ENCODE peak calls at places on chromosomes 7 and 10, in seven cellular contexts. G, X, U, S, Q, I and W are unnamed samples.

GRCh38 chr7:99373086-99374066 is 1.2 kb upstream of the ARPC1B start:
- DNase-seq in G (no peak), X (no peak), U (no peak), S (no peak), Q (no peak), I (no peak), W (no peak)

GRCh38 chr10:15391491-15391890 is 20.4 kb upstream of the FAM171A1 start:
- DNase-seq in G (no peak), X (no peak), U (no peak), S (no peak), Q (no peak), I (no peak), W (no peak)

GRCh38 chr7:70285176-70285575 is 686.9 kb downstream of the AUTS2 start:
- DNase-seq in G (no peak), X (no peak), U (no peak), S (no peak), Q (no peak), I (no peak), W (no peak)

GRCh38 chr10:29618341-29619171 is 16.2 kb downstream of the SVIL start:
- DNase-seq in G (peak), X (no peak), U (no peak), S (no peak), Q (no peak), I (no peak), W (peak)

GRCh38 chr7:91913612-91914011 is 27.1 kb upstream of the AKAP9 start:
- DNase-seq in G (peak), X (no peak), U (no peak), S (no peak), Q (no peak), I (no peak), W (peak)

GRCh38 chr10:760622-761021 is 71.2 kb upstream of the DIP2C start:
- DNase-seq in G (no peak), X (no peak), U (no peak), S (no peak), Q (no peak), I (no peak), W (no peak)

GRCh38 chr10:133237241-133238065 is at the start of gene VENTX:
- DNase-seq in G (no peak), X (no peak), U (no peak), S (no peak), Q (peak), I (no peak), W (no peak)

GRCh38 chr7:30168800-30169584 is 34.2 kb downstream of the MTURN start:
- DNase-seq in G (peak), X (no peak), U (no peak), S (no peak), Q (no peak), I (peak), W (peak)

GRCh38 chr10:71349401-71349800 is 30.3 kb downstream of the SLC29A3 start:
- DNase-seq in G (peak), X (no peak), U (no peak), S (no peak), Q (no peak), I (no peak), W (no peak)

GRCh38 chr7:129848436-129848835 is 104.3 kb downstream of the UBE2H start:
- DNase-seq in G (no peak), X (no peak), U (no peak), S (no peak), Q (no peak), I (no peak), W (no peak)

GRCh38 chr7:136513744-136514143 is 354.7 kb upstream of the CHRM2 start:
- DNase-seq in G (no peak), X (no peak), U (no peak), S (no peak), Q (no peak), I (no peak), W (no peak)

GRCh38 chr10:3766046-3766761 is 18.8 kb downstream of the KLF6 start:
- DNase-seq in G (peak), X (no peak), U (no peak), S (no peak), Q (no peak), I (no peak), W (no peak)

GRCh38 chr7:144720139-144720538 is 115.7 kb downstream of the TPK1 start:
- DNase-seq in G (peak), X (no peak), U (no peak), S (no peak), Q (no peak), I (no peak), W (no peak)

GRCh38 chr7:16293669-16294425 is 127.5 kb downstream of the CRPPA start:
- DNase-seq in G (no peak), X (no peak), U (no peak), S (no peak), Q (no peak), I (no peak), W (no peak)

GRCh38 chr10:23314835-23315239 is 29.8 kb downstream of the C10orf67 start:
- DNase-seq in G (peak), X (peak), U (no peak), S (peak), Q (peak), I (peak), W (peak)

GRCh38 chr10:131110241-131110783 is 201.2 kb downstream of the TCERG1L start:
- DNase-seq in G (no peak), X (no peak), U (no peak), S (no peak), Q (no peak), I (no peak), W (no peak)

GRCh38 chr7:265998-266850 is 23.7 kb upstream of the FOXL3 start:
- DNase-seq in G (no peak), X (no peak), U (no peak), S (no peak), Q (no peak), I (no peak), W (no peak)

GRCh38 chr7:16688249-16688648 is 42.3 kb downstream of the BZW2 start:
- DNase-seq in G (peak), X (no peak), U (no peak), S (no peak), Q (no peak), I (no peak), W (no peak)

GRCh38 chr10:124091646-124092269 is 1.6 kb downstream of the CHST15 start:
- DNase-seq in G (no peak), X (no peak), U (no peak), S (peak), Q (no peak), I (peak), W (no peak)

GRCh38 chr7:143929224-143929920 is 5.7 kb upstream of the OR2F2 start:
- DNase-seq in G (peak), X (no peak), U (no peak), S (peak), Q (no peak), I (no peak), W (no peak)

GRCh38 chr10:110502851-110503301 is 5.2 kb downstream of the DUSP5 start:
- DNase-seq in G (peak), X (no peak), U (peak), S (peak), Q (peak), I (peak), W (peak)

GRCh38 chr7:16933296-16934248 is 51.8 kb upstream of the AGR3 start:
- DNase-seq in G (no peak), X (no peak), U (no peak), S (peak), Q (no peak), I (no peak), W (peak)

GRCh38 chr7:135670179-135670578 is 7.9 kb downstream of the STMP1 start:
- DNase-seq in G (peak), X (no peak), U (no peak), S (no peak), Q (no peak), I (peak), W (peak)

GRCh38 chr10:100847440-100847839 is 65.3 kb upstream of the SLF2 start:
- DNase-seq in G (peak), X (no peak), U (no peak), S (peak), Q (no peak), I (no peak), W (peak)

GRCh38 chr7:154911411-154911810 is 91.5 kb downstream of the PAXIP1 start:
- DNase-seq in G (no peak), X (no peak), U (no peak), S (no peak), Q (no peak), I (no peak), W (no peak)

GRCh38 chr10:71964669-71965515 is 697 bp downstream of the CHST3 start:
- DNase-seq in G (peak), X (no peak), U (no peak), S (peak), Q (peak), I (peak), W (peak)

GRCh38 chr7:98569606-98570337 is 47.3 kb upstream of the NPTX2 start:
- DNase-seq in G (peak), X (no peak), U (no peak), S (no peak), Q (no peak), I (no peak), W (no peak)

GRCh38 chr7:124318716-124319115 is 285.8 kb upstream of the TMEM229A start:
- DNase-seq in G (no peak), X (no peak), U (no peak), S (no peak), Q (no peak), I (no peak), W (no peak)

GRCh38 chr10:103678104-103678526 is 177.3 kb downstream of the SH3PXD2A start:
- DNase-seq in G (no peak), X (peak), U (peak), S (peak), Q (no peak), I (peak), W (peak)

GRCh38 chr10:114876602-114877300 is 55.2 kb downstream of the FHIP2A start:
- DNase-seq in G (peak), X (no peak), U (peak), S (peak), Q (peak), I (peak), W (peak)

GRCh38 chr10:34565934-34566333 is 249.2 kb downstream of the PARD3 start:
- DNase-seq in G (no peak), X (no peak), U (no peak), S (no peak), Q (no peak), I (peak), W (peak)

GRCh38 chr10:107545717-107546116 is 381.2 kb upstream of the SORCS1 start:
- DNase-seq in G (peak), X (no peak), U (no peak), S (no peak), Q (no peak), I (no peak), W (no peak)

GRCh38 chr7:99839560-99840011 is 11.8 kb downstream of the CYP3A43 start:
- DNase-seq in G (peak), X (no peak), U (no peak), S (no peak), Q (peak), I (no peak), W (no peak)

GRCh38 chr10:130360826-130361311 is 224.7 kb downstream of the GLRX3 start:
- DNase-seq in G (no peak), X (no peak), U (no peak), S (no peak), Q (no peak), I (no peak), W (no peak)

GRCh38 chr10:91385686-91386085 is 24.5 kb upstream of the HECTD2 start:
- DNase-seq in G (no peak), X (no peak), U (no peak), S (no peak), Q (no peak), I (no peak), W (no peak)

GRCh38 chr10:78754269-78755074 is 314.3 kb upstream of the ZMIZ1 start:
- DNase-seq in G (no peak), X (no peak), U (no peak), S (no peak), Q (no peak), I (peak), W (peak)

GRCh38 chr10:72297281-72297967 is 23.7 kb downstream of the DDIT4 start:
- DNase-seq in G (peak), X (peak), U (peak), S (peak), Q (no peak), I (peak), W (peak)

GRCh38 chr10:71748671-71749191 is 24.6 kb downstream of the VSIR start:
- DNase-seq in G (no peak), X (peak), U (peak), S (peak), Q (no peak), I (peak), W (peak)

GRCh38 chr7:104980440-104980839 is 33.6 kb upstream of the KMT2E start:
- DNase-seq in G (no peak), X (no peak), U (no peak), S (no peak), Q (no peak), I (no peak), W (peak)